ENCODE peak calls at places on chromosome 7, in six cellular contexts. E, K, A, R, M and I are unnamed samples.

GRCh38 chr7:116683786-116684185 is 11.8 kb downstream of the MET start:
- DNase-seq in E (no peak), R (no peak), A (no peak), K (no peak), M (no peak), I (no peak)

GRCh38 chr7:82760092-82760491 is 316.5 kb upstream of the CACNA2D1 start:
- DNase-seq in E (peak; percentile 6), K (no peak), A (no peak), M (no peak), R (no peak), I (no peak)

GRCh38 chr7:66355762-66356161 is 150.6 kb downstream of the TPST1 start:
- DNase-seq in E (no peak), A (no peak), M (no peak), K (no peak), R (no peak), I (no peak)

GRCh38 chr7:101479217-101479616 is 116.5 kb downstream of the COL26A1 start:
- DNase-seq in E (no peak), A (no peak), M (no peak), K (no peak), R (no peak), I (no peak)

GRCh38 chr7:44811093-44811492 is 14.6 kb downstream of the PPIA start:
- DNase-seq in M (no peak), E (peak; percentile 29), K (no peak), A (no peak), R (no peak), I (no peak)

GRCh38 chr7:45120-46090 is 147.0 kb upstream of the FAM20C start:
- DNase-seq in K (no peak), M (peak; percentile 34), R (no peak), A (peak; percentile 15), E (no peak), I (no peak)

GRCh38 chr7:16839646-16840045 is 34.8 kb upstream of the AGR2 start:
- DNase-seq in R (no peak), E (peak; percentile 49), M (no peak), K (no peak), A (no peak), I (no peak)

GRCh38 chr7:48084727-48085432 is 4.2 kb upstream of the UPP1 start:
- DNase-seq in R (peak; percentile 98), M (no peak), A (peak; percentile 48), E (peak; percentile 99), K (peak; percentile 97), I (peak; percentile 58)

GRCh38 chr7:27602766-27603165 is 59.9 kb downstream of the HIBADH start:
- DNase-seq in M (no peak), K (no peak), E (no peak), A (no peak), R (no peak), I (no peak)

GRCh38 chr7:81501220-81501619 is 268.6 kb downstream of the HGF start:
- DNase-seq in E (peak; percentile 44), M (no peak), A (no peak), K (peak; percentile 39), R (peak; percentile 43), I (no peak)

GRCh38 chr7:80097756-80098155 is 36.9 kb upstream of the GNAI1 start:
- DNase-seq in K (peak; percentile 18), M (no peak), E (no peak), R (no peak), A (no peak), I (no peak)

GRCh38 chr7:120743128-120743527 is 114.8 kb downstream of the TSPAN12 start:
- DNase-seq in A (no peak), E (no peak), K (no peak), R (no peak), M (no peak), I (no peak)

GRCh38 chr7:71626206-71626605 is 494.3 kb downstream of the GALNT17 start:
- DNase-seq in K (no peak), R (peak; percentile 76), A (no peak), E (peak; percentile 96), M (no peak), I (no peak)

GRCh38 chr7:128361463-128362441 is at the start of gene PRRT4:
- DNase-seq in R (no peak), K (no peak), M (peak; percentile 72), E (no peak), A (no peak), I (no peak)

GRCh38 chr7:132998763-132999162 is 83.1 kb downstream of the CHCHD3 start:
- DNase-seq in E (peak; percentile 19), M (no peak), K (no peak), A (no peak), R (no peak), I (no peak)

DNA sequence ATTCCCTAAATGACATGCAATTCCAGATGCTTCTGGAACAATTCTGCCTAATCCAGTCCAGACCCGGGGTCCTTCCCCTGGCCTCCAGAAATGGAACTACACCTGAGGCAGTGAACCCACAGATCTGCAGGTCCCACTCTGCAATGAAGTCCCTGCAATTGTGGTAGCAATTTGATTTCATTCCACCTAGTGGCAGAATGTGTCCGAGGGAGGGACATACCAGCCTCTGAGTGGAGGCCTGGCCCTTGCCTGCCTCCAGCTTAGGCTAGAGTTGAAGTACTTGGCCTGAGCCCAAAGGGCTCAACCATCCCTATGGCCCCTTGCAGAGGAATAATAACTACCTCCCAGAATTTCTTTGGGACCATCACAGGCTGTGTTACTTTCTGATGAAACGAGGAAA is 4.2 kb upstream of the CEP41 start:
- DNase-seq in R (no peak), K (no peak), E (no peak), A (no peak), M (no peak), I (no peak)
- TF ChIP-seq CTCF in R (no peak), K (no peak), E (no peak), A (no peak), M (peak; percentile 20), I (no peak)

GRCh38 chr7:123749537-123749857 is 694 bp upstream of the WASL start:
- DNase-seq in K (peak; percentile 73), M (no peak), E (no peak), R (peak; percentile 62), A (no peak), I (no peak)
- TF ChIP-seq CTCF in K (no peak), M (peak; percentile 66), E (peak; percentile 18), R (peak; percentile 36), A (peak; percentile 5), I (no peak)

GRCh38 chr7:18354108-18354507 is 141.4 kb upstream of the HDAC9 start:
- DNase-seq in E (no peak), A (no peak), K (no peak), R (no peak), M (no peak), I (no peak)

GRCh38 chr7:18356195-18356645 is 139.3 kb upstream of the HDAC9 start:
- DNase-seq in A (no peak), K (peak; percentile 16), M (no peak), E (peak; percentile 39), R (no peak), I (no peak)

GRCh38 chr7:18354686-18355085 is 140.9 kb upstream of the HDAC9 start:
- DNase-seq in M (no peak), R (peak; percentile 59), K (no peak), A (no peak), E (peak; percentile 63), I (no peak)

GRCh38 chr7:18350678-18351077 is 144.9 kb upstream of the HDAC9 start:
- DNase-seq in R (no peak), A (no peak), K (no peak), E (no peak), M (no peak), I (no peak)

DNA sequence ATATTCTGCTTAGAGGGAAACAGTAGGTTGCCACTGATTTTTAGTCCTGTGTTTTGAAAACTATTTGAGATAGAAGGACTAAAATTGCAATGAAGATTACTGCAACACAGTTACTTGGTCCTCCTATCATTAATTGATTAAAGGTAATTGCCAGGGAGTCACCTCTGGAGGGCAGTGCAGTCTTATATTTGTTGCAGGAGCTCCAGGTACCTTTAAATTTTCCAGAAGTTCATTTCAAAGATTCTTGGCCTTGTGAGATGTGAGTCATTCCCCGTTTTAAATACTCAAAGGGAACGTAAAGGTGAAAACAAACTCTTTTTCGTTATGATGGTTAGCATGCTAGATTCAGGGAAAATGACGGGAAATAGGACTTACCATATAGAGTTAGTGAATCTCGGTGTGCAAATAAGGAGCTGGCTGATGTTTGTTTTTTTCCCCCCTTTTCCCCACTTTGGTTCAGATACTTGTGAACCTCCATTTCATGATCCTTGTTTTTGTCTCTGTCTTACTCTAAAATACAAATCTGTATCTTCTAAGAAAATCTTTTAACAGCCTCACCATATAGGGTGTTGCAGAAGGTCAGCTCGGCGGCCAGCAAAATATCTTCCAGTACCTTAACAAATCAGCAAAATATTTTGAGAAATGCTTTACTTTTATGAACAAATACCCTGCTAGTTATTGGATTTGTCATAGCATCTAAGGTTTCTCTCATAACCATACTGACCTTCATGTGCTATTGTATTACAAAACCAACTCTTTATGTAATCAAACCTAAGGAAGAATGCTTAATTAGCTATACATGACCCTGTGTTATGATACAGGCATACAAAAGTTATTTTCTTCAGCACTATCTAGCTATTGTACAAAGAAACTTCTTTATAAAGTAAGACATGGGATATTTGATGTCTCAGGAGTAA is 143.0 kb upstream of the HDAC9 start:
- DNase-seq in A (no peak), M (no peak), R (peak; percentile 57), E (peak; percentile 74), K (peak; percentile 54), I (no peak)
- TF ChIP-seq CTCF in A (no peak), M (peak; percentile 87), R (peak; percentile 65), E (peak; percentile 60), K (peak; percentile 42), I (peak; percentile 8)

GRCh38 chr7:152858761-152859160 is 99.2 kb downstream of the ACTR3B start:
- DNase-seq in R (no peak), K (no peak), E (no peak), M (no peak), A (no peak), I (no peak)

GRCh38 chr7:152857272-152857671 is 97.7 kb downstream of the ACTR3B start:
- DNase-seq in K (no peak), E (no peak), M (no peak), R (no peak), A (no peak), I (no peak)

GRCh38 chr7:152862033-152862432 is 102.5 kb downstream of the ACTR3B start:
- DNase-seq in E (no peak), K (no peak), M (no peak), R (no peak), A (no peak), I (no peak)

GRCh38 chr7:152860302-152860701 is 100.8 kb downstream of the ACTR3B start:
- DNase-seq in K (peak; percentile 12), E (no peak), A (no peak), M (no peak), R (no peak), I (no peak)

GRCh38 chr7:152859781-152860191 is 100.2 kb downstream of the ACTR3B start:
- DNase-seq in R (no peak), M (no peak), K (no peak), A (no peak), E (no peak), I (no peak)
- TF ChIP-seq CTCF in R (peak; percentile 58), M (peak; percentile 52), K (peak; percentile 36), A (no peak), E (peak; percentile 34), I (no peak)